ENCODE peak calls at places on chromosome 14, in six cellular contexts. Q, N, T, S, K and U are unnamed samples.

GRCh38 chr14:99541677-99542470 is 60.7 kb downstream of the CCNK start:
- DNase-seq in S (no peak), T (no peak), N (no peak), K (no peak), Q (no peak), U (no peak)

GRCh38 chr14:77032483-77032853 is 4.0 kb upstream of the IRF2BPL start:
- DNase-seq in S (no peak), K (no peak), Q (no peak), N (no peak), T (no peak), U (no peak)

GRCh38 chr14:97410667-97411286 is 613.6 kb downstream of the VRK1 start:
- DNase-seq in T (no peak), S (no peak), N (no peak), K (no peak), Q (no peak), U (no peak)

GRCh38 chr14:101062065-101062450 is 158.5 kb upstream of the RTL1 start:
- DNase-seq in Q (no peak), N (no peak), K (no peak), T (no peak), S (no peak), U (no peak)

GRCh38 chr14:36223558-36223957 is 47.0 kb upstream of the PTCSC3 start:
- DNase-seq in K (no peak), N (no peak), T (no peak), Q (no peak), S (no peak), U (no peak)

GRCh38 chr14:42013560-42013959 is 406.9 kb downstream of the LRFN5 start:
- DNase-seq in S (no peak), K (no peak), T (no peak), N (no peak), Q (no peak), U (no peak)

GRCh38 chr14:72554994-72555608 is 338.8 kb downstream of the DPF3 start:
- DNase-seq in Q (no peak), S (no peak), K (no peak), N (no peak), T (no peak), U (no peak)

GRCh38 chr14:58731465-58732330 is 93.9 kb downstream of the DACT1 start:
- DNase-seq in S (no peak), Q (no peak), K (no peak), T (no peak), N (no peak), U (no peak)

GRCh38 chr14:101858791-101859537 is 97.5 kb downstream of the PPP2R5C start:
- DNase-seq in S (no peak), N (no peak), Q (no peak), K (no peak), T (no peak), U (no peak)

GRCh38 chr14:34203271-34203722 is 252.4 kb upstream of the EGLN3 start:
- DNase-seq in Q (no peak), N (no peak), T (no peak), K (no peak), S (no peak), U (no peak)

GRCh38 chr14:85595981-85596380 is 66.0 kb downstream of the FLRT2 start:
- DNase-seq in S (no peak), N (no peak), K (no peak), Q (no peak), T (no peak), U (no peak)

GRCh38 chr14:106308839-106309389 is 782.5 kb downstream of the TMEM121 start:
- DNase-seq in T (peak), N (no peak), K (peak), Q (peak), S (peak), U (peak)

GRCh38 chr14:89493877-89494634 is 77.0 kb upstream of the FOXN3 start:
- DNase-seq in K (peak), N (no peak), T (no peak), S (peak), Q (peak), U (peak)

GRCh38 chr14:77612011-77612620 is 4.3 kb downstream of the SPTLC2 start:
- DNase-seq in Q (no peak), K (no peak), N (no peak), T (no peak), S (no peak), U (no peak)

GRCh38 chr14:77903233-77903632 is 103.3 kb downstream of the ADCK1 start:
- DNase-seq in K (no peak), N (no peak), Q (no peak), S (no peak), T (no peak), U (no peak)

GRCh38 chr14:76922599-76922998 is 96.4 kb downstream of the LRRC74A start:
- DNase-seq in S (no peak), K (no peak), N (no peak), T (no peak), Q (no peak), U (no peak)

GRCh38 chr14:93005838-93006237 is 82.9 kb downstream of the CHGA start:
- DNase-seq in N (no peak), T (no peak), S (no peak), Q (no peak), K (no peak), U (no peak)

GRCh38 chr14:100591453-100592371 is 4.5 kb upstream of the BEGAIN start:
- DNase-seq in K (no peak), S (no peak), N (no peak), Q (no peak), T (no peak), U (no peak)

GRCh38 chr14:105385698-105386365 is 12.5 kb upstream of the TEX22 start:
- DNase-seq in K (no peak), S (no peak), N (no peak), T (no peak), Q (no peak), U (no peak)

GRCh38 chr14:43539210-43539609 is 967.9 kb downstream of the FSCB start:
- DNase-seq in Q (no peak), N (no peak), S (no peak), T (no peak), K (peak), U (no peak)
- TF ChIP-seq POLR2AphosphoS5 in Q (no peak), N (no peak), S (no peak), T (no peak), K (no peak), U (no peak)

DNA sequence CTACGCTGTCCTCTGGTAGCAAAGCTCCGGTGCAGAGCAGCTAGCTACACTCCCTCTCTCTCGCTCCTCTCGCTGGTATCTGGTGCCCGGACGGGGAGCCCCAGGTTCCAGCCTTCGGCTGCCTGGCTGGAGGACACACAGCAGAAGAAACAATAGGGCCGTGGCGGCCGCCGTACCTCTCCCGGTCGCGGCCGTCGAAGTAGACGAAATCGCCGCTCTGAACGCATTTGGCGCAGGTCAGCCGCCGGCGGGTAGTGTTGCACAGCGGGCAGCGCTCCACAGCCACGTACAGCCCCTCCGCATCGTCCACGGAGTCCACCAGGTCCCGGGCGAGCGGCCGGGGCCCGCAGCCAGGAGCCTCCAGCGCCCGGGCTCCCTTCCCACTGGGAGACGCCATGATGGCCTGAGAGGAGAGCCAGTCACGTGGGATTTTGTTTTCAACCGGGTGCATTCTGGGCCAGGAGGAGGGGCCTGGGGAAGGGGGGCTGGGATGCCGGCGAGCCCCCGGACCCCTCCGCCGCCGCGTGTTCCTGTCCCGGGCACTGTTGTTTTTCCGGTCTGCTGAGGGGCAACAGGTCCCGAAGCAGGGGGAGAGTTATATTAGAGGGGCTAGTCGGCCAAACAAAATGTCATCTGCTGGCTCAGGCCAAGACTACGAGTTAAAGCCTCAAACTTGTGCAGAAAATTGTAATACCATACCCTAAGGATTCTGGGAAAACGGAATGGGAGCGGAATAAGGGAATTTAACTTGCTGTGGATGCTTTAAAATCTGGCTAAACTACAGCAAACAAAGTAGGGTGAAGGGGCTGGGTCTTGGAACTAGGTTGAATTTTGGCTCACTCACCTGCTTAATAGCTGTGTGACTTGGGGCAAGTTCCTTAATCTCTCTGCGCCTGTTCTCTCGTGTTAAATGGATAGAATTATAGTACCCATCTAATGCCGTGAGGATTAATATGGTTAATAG is at the start of gene ATG14:
- DNase-seq in T (peak), S (peak), N (no peak), Q (peak), K (peak), U (peak)
- TF ChIP-seq POLR2A in T (peak), S (peak), N (peak), Q (peak), K (peak), U (peak)

DNA sequence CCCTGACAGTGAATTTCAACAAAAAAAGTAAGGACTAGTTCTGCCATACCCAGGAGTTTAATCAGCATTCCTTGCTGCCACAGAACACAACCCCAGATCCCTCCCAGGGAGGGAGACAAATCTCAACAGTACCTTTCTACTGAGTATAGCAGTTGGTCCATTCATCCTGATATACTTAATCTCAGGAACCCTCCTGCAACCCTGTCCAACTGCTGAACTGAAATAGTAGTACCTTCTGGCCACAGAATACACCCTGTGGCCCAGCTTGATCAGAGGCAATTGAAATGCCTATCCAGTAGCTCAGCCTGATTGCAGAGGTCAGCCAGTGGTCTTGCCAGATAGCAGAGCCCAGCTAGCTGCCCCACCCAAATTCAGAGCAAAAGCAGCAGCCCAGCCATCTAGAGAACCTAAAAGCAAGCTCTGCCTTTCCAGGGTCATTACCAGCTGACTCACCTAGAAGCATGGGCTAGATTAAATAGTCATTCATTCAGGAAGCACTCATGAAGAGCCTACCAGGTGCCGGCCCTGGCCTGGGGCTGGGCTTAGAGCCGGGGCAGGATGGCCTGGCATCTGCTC is 40.0 kb upstream of the RHOJ start:
- DNase-seq in N (no peak), Q (no peak), K (no peak), T (no peak), S (no peak), U (no peak)
- TF ChIP-seq TAF1 in N (no peak), Q (no peak), K (no peak), T (no peak), S (no peak), U (no peak)

DNA sequence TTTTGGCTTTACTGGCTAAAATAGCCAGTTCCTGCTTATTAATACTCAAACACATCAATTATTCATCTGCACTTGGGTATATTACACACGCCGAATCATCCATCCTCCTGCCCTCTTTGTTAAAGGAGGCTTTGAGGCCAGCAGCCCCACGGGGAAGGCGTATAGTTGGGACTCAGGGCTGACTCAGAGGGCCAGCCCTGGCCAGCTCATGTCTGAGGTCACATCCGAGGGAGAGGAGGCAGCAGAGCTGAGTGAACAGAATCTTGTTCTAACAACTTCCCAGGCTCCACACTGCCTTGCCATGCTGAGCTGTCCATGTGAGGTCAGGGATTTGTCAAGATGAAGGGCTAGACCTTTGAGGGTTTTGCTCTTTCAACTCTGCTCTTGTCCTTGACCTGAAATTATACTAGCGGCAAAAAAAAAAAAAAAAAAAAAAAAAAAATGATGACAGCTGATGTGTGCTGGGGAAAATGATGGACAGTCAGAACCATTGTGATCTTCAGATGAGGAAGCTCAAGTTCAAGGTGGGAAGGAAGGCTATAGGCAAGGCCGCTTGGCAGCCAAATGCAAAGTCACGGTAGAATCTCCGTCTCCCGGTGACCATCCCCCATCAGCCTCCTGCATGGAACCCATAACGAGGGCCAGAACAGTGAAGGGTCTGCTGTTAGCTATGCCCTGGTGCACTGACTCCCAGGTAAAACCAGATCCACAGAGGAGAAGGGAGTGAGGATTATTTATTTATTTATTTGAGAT is 12.5 kb upstream of the MARK3 start:
- DNase-seq in N (no peak), T (peak), K (peak), S (no peak), Q (no peak), U (no peak)
- TF ChIP-seq POLR2AphosphoS5 in N (no peak), T (no peak), K (no peak), S (no peak), Q (no peak), U (no peak)

DNA sequence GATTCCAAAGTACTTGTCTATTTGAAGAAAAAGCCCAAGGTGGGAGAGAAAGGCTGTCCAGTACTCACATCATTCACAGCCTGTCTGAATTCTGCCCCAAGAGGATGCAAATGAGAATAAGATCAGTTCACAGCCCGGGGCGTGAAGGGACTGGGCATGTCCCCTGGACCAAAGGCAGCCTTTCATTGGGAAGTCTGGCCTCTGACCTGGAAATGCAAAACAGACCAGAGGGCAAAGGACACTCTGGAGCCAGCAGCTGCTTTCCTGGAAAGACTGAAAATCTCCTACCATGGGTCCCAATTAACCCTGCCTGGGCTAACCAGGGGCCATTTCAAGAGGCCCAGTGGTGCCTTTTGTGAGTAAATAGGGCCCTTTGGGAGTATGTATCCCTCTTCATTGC is 191.2 kb upstream of the PELI2 start:
- DNase-seq in T (no peak), N (no peak), Q (no peak), S (no peak), K (no peak), U (no peak)
- TF ChIP-seq POLR2A in T (no peak), N (no peak), Q (no peak), S (no peak), K (no peak), U (no peak)

DNA sequence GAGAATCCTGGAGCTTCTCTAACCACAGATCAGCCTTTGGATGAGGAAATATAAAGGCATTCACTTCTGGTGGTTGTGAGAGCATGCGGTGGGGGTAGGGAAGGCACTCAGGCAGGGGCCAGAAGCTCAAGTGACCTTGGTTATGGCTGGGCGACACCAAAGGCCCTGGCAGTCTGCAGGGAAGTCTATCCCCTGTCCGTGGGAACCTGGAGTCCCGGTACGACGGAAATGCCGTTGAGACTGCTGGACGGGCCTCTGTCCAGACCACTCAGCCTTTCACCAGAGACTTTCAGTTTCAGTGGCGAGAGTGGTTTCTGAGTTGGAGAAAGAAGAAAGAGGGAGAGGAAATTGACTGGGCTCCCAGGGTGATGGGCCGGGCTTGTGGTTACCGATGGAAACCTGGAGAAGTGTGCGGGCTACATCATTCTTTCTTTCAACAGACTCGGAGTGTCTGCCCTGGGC is 20.9 kb downstream of the ISCA2 start:
- DNase-seq in Q (no peak), S (no peak), K (peak), N (no peak), T (no peak), U (no peak)
- TF ChIP-seq TAF1 in Q (no peak), S (no peak), K (no peak), N (no peak), T (no peak), U (no peak)

DNA sequence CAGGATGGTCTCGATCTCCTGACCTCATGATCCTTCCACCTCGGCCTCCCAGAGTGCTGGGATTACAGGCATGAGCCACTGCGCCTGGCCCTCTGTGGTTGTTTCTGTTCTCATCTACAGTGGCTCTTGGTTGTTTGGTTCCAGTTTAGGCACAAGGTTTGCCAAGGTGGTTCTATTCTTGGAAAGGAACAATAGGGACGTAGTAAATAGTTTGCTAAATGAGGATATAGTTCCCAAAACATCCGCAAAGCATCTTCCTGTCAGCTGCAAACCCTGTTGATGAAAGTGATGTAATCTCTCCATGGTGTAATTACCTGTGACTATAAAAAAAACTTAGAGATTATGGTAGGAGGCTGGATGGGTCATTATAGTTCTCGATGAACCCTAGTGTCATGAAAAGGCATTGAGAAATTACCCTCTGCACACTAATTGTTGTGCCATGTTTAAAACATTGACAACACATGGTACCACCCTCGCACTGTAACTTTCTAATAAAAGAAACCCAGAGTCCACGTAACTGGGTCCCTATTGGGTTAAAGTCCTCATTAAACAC is 52.9 kb downstream of the SUSD6 start:
- DNase-seq in T (no peak), S (no peak), K (no peak), Q (no peak), N (no peak), U (no peak)
- TF ChIP-seq POLR2AphosphoS5 in T (no peak), S (no peak), K (no peak), Q (no peak), N (no peak), U (no peak)